ENCODE peak calls at places on chromosomes 16 and 17, in ten cellular contexts. L, B, F, S, X, V, R, E, T and J are unnamed samples.
A peak's percentile ranks its signal among the peaks of the same experiment; 100 is the strongest.

GRCh38 chr17:81483085-81483861 is 29.3 kb downstream of the ACTG1 start:
- DNase-seq in L (no peak), B (no peak), F (no peak), S (no peak), X (no peak), V (no peak), R (peak; percentile 75), E (no peak), T (no peak), J (no peak)

GRCh38 chr17:82649501-82650261 is 1.4 kb upstream of the WDR45B start:
- DNase-seq in L (no peak), B (no peak), F (no peak), S (no peak), X (no peak), V (no peak), R (no peak), E (peak; percentile 46), T (no peak), J (no peak)

GRCh38 chr16:81201267-81201666 is 37.2 kb upstream of the BCO1 start:
- DNase-seq in L (peak; percentile 39), B (no peak), F (no peak), S (no peak), X (peak; percentile 10), V (no peak), R (no peak), E (no peak), T (no peak), J (no peak)

GRCh38 chr17:66348605-66349165 is 46.3 kb downstream of the PRKCA start:
- DNase-seq in L (no peak), B (peak; percentile 2), F (peak; percentile 82), S (no peak), X (peak; percentile 89), V (peak; percentile 48), R (no peak), E (no peak), T (no peak), J (no peak)

GRCh38 chr16:79598341-79599181 is 2.0 kb downstream of the MAF start:
- DNase-seq in L (peak; percentile 41), B (no peak), F (no peak), S (peak; percentile 88), X (no peak), V (peak; percentile 83), R (peak; percentile 72), E (peak; percentile 78), T (peak; percentile 16), J (peak; percentile 75)

GRCh38 chr16:87314990-87315420 is 2.2 kb downstream of the C16orf95 start:
- DNase-seq in L (no peak), B (no peak), F (no peak), S (peak; percentile 71), X (no peak), V (no peak), R (no peak), E (peak; percentile 21), T (no peak), J (no peak)

GRCh38 chr16:2146739-2147138 is 1.7 kb upstream of the RAB26 start:
- DNase-seq in L (no peak), B (no peak), F (no peak), S (no peak), X (no peak), V (no peak), R (no peak), E (no peak), T (no peak), J (no peak)

GRCh38 chr17:40318835-40319332 is 9.9 kb downstream of the RARA start:
- DNase-seq in L (no peak), B (no peak), F (no peak), S (no peak), X (no peak), V (peak; percentile 47), R (no peak), E (peak; percentile 51), T (no peak), J (no peak)

GRCh38 chr16:1787322-1788094 is 4.7 kb downstream of the NUBP2 start:
- DNase-seq in L (no peak), B (no peak), F (no peak), S (no peak), X (no peak), V (no peak), R (peak; percentile 29), E (peak; percentile 44), T (no peak), J (no peak)

GRCh38 chr16:27169511-27170071 is 33.7 kb upstream of the KDM8 start:
- DNase-seq in L (no peak), B (no peak), F (peak; percentile 48), S (no peak), X (peak; percentile 89), V (peak; percentile 29), R (no peak), E (peak; percentile 55), T (peak; percentile 57), J (no peak)

GRCh38 chr17:70137451-70138230 is 31.7 kb upstream of the KCNJ2 start:
- DNase-seq in L (peak; percentile 5), B (no peak), F (no peak), S (no peak), X (peak; percentile 95), V (no peak), R (no peak), E (peak; percentile 58), T (no peak), J (peak; percentile 42)

GRCh38 chr16:67653131-67654068 is 6.7 kb downstream of the ACD start:
- DNase-seq in L (no peak), B (peak; percentile 72), F (no peak), S (peak; percentile 83), X (no peak), V (peak; percentile 89), R (no peak), E (peak; percentile 35), T (no peak), J (no peak)

GRCh38 chr17:49404906-49405305 is 9.8 kb downstream of the PHB1 start:
- DNase-seq in L (no peak), B (no peak), F (no peak), S (no peak), X (no peak), V (no peak), R (no peak), E (no peak), T (no peak), J (no peak)

GRCh38 chr17:1907818-1908698 is 78.3 kb downstream of the RPA1 start:
- DNase-seq in L (no peak), B (no peak), F (no peak), S (no peak), X (peak; percentile 21), V (no peak), R (no peak), E (no peak), T (no peak), J (no peak)

GRCh38 chr16:81940781-81941560 is 70.3 kb downstream of the SDR42E1 start:
- DNase-seq in L (no peak), B (peak; percentile 34), F (peak; percentile 73), S (no peak), X (peak; percentile 64), V (peak; percentile 15), R (no peak), E (no peak), T (no peak), J (no peak)